ENCODE peak calls at places on chromosomes 4 and X, in nine cellular contexts. One of them, this sample, is unnamed.
A peak's percentile ranks its signal among the peaks of the same experiment; 100 is the strongest.

GRCh38 chr4:188295899-188296298 is 156.7 kb downstream of the TRIML1 start:
- DNase-seq in lung: no peak
- DNase-seq in brain microvascular endothelial cell: peak; percentile 80
- DNase-seq in iris pigment epithelial cell: peak; percentile 8
- DNase-seq in stimulated activated CD8-positive, alpha-beta memory T cell treated with anti-CD3 and anti-CD28 coated beads, Interleukin-7, amount 100 ng/mL, for 1 hour: no peak
- DNase-seq in astrocyte of the cerebellum: no peak
- DNase-seq in A673: peak; percentile 14
- DNase-seq in stimulated activated CD4-positive, alpha-beta T cell treated with anti-CD3 and anti-CD28 coated beads, Interleukin-1b, Interleukin-23, amount 100 ng/mL, for 48 hours: no peak
- DNase-seq in GM12892: no peak
- DNase-seq in this sample: no peak

GRCh38 chr4:4412661-4413372 is 25.9 kb downstream of the NSG1 start:
- DNase-seq in lung: no peak
- DNase-seq in brain microvascular endothelial cell: no peak
- DNase-seq in iris pigment epithelial cell: no peak
- DNase-seq in stimulated activated CD8-positive, alpha-beta memory T cell treated with anti-CD3 and anti-CD28 coated beads, Interleukin-7, amount 100 ng/mL, for 1 hour: no peak
- DNase-seq in astrocyte of the cerebellum: no peak
- DNase-seq in A673: no peak
- DNase-seq in stimulated activated CD4-positive, alpha-beta T cell treated with anti-CD3 and anti-CD28 coated beads, Interleukin-1b, Interleukin-23, amount 100 ng/mL, for 48 hours: no peak
- DNase-seq in GM12892: no peak
- DNase-seq in this sample: no peak

GRCh38 chrX:105221374-105221773 is 880 bp upstream of the TEX13A start:
- DNase-seq in lung: no peak
- DNase-seq in brain microvascular endothelial cell: no peak
- DNase-seq in iris pigment epithelial cell: no peak
- DNase-seq in stimulated activated CD8-positive, alpha-beta memory T cell treated with anti-CD3 and anti-CD28 coated beads, Interleukin-7, amount 100 ng/mL, for 1 hour: no peak
- DNase-seq in astrocyte of the cerebellum: no peak
- DNase-seq in A673: no peak
- DNase-seq in stimulated activated CD4-positive, alpha-beta T cell treated with anti-CD3 and anti-CD28 coated beads, Interleukin-1b, Interleukin-23, amount 100 ng/mL, for 48 hours: no peak
- DNase-seq in GM12892: no peak
- DNase-seq in this sample: no peak

GRCh38 chrX:130555341-130555740 is 153.6 kb downstream of the RBMX2 start:
- DNase-seq in lung: no peak
- DNase-seq in brain microvascular endothelial cell: no peak
- DNase-seq in iris pigment epithelial cell: no peak
- DNase-seq in stimulated activated CD8-positive, alpha-beta memory T cell treated with anti-CD3 and anti-CD28 coated beads, Interleukin-7, amount 100 ng/mL, for 1 hour: no peak
- DNase-seq in astrocyte of the cerebellum: no peak
- DNase-seq in A673: no peak
- DNase-seq in stimulated activated CD4-positive, alpha-beta T cell treated with anti-CD3 and anti-CD28 coated beads, Interleukin-1b, Interleukin-23, amount 100 ng/mL, for 48 hours: no peak
- DNase-seq in GM12892: no peak
- DNase-seq in this sample: no peak

GRCh38 chr4:3710451-3711182 is 55.6 kb upstream of the ADRA2C start:
- DNase-seq in lung: no peak
- DNase-seq in brain microvascular endothelial cell: no peak
- DNase-seq in iris pigment epithelial cell: no peak
- DNase-seq in stimulated activated CD8-positive, alpha-beta memory T cell treated with anti-CD3 and anti-CD28 coated beads, Interleukin-7, amount 100 ng/mL, for 1 hour: no peak
- DNase-seq in astrocyte of the cerebellum: no peak
- DNase-seq in A673: no peak
- DNase-seq in stimulated activated CD4-positive, alpha-beta T cell treated with anti-CD3 and anti-CD28 coated beads, Interleukin-1b, Interleukin-23, amount 100 ng/mL, for 48 hours: no peak
- DNase-seq in GM12892: no peak
- DNase-seq in this sample: no peak

GRCh38 chr4:105709081-105709450 is 482 bp downstream of the GSTCD start:
- DNase-seq in lung: no peak
- DNase-seq in brain microvascular endothelial cell: no peak
- DNase-seq in iris pigment epithelial cell: peak; percentile 11
- DNase-seq in stimulated activated CD8-positive, alpha-beta memory T cell treated with anti-CD3 and anti-CD28 coated beads, Interleukin-7, amount 100 ng/mL, for 1 hour: no peak
- DNase-seq in astrocyte of the cerebellum: no peak
- DNase-seq in A673: peak; percentile 45
- DNase-seq in stimulated activated CD4-positive, alpha-beta T cell treated with anti-CD3 and anti-CD28 coated beads, Interleukin-1b, Interleukin-23, amount 100 ng/mL, for 48 hours: no peak
- DNase-seq in GM12892: peak; percentile 11
- DNase-seq in this sample: no peak

GRCh38 chrX:114798902-114799301 is 215.0 kb downstream of the HTR2C start:
- DNase-seq in lung: no peak
- DNase-seq in brain microvascular endothelial cell: no peak
- DNase-seq in iris pigment epithelial cell: peak; percentile 41
- DNase-seq in stimulated activated CD8-positive, alpha-beta memory T cell treated with anti-CD3 and anti-CD28 coated beads, Interleukin-7, amount 100 ng/mL, for 1 hour: no peak
- DNase-seq in astrocyte of the cerebellum: no peak
- DNase-seq in A673: peak; percentile 0
- DNase-seq in stimulated activated CD4-positive, alpha-beta T cell treated with anti-CD3 and anti-CD28 coated beads, Interleukin-1b, Interleukin-23, amount 100 ng/mL, for 48 hours: no peak
- DNase-seq in GM12892: no peak
- DNase-seq in this sample: no peak

GRCh38 chrX:66022742-66023725 is 16.8 kb downstream of the VSIG4 start:
- DNase-seq in lung: no peak
- DNase-seq in brain microvascular endothelial cell: no peak
- DNase-seq in iris pigment epithelial cell: no peak
- DNase-seq in stimulated activated CD8-positive, alpha-beta memory T cell treated with anti-CD3 and anti-CD28 coated beads, Interleukin-7, amount 100 ng/mL, for 1 hour: no peak
- DNase-seq in astrocyte of the cerebellum: no peak
- DNase-seq in A673: peak; percentile 53
- DNase-seq in stimulated activated CD4-positive, alpha-beta T cell treated with anti-CD3 and anti-CD28 coated beads, Interleukin-1b, Interleukin-23, amount 100 ng/mL, for 48 hours: no peak
- DNase-seq in GM12892: no peak
- DNase-seq in this sample: no peak

GRCh38 chr4:13917010-13917409 is 289.5 kb upstream of the BOD1L1 start:
- DNase-seq in lung: no peak
- DNase-seq in brain microvascular endothelial cell: peak; percentile 53
- DNase-seq in iris pigment epithelial cell: peak; percentile 69
- DNase-seq in stimulated activated CD8-positive, alpha-beta memory T cell treated with anti-CD3 and anti-CD28 coated beads, Interleukin-7, amount 100 ng/mL, for 1 hour: no peak
- DNase-seq in astrocyte of the cerebellum: no peak
- DNase-seq in A673: no peak
- DNase-seq in stimulated activated CD4-positive, alpha-beta T cell treated with anti-CD3 and anti-CD28 coated beads, Interleukin-1b, Interleukin-23, amount 100 ng/mL, for 48 hours: no peak
- DNase-seq in GM12892: no peak
- DNase-seq in this sample: no peak

GRCh38 chrX:104707572-104707971 is 141.6 kb downstream of the IL1RAPL2 start:
- DNase-seq in lung: no peak
- DNase-seq in brain microvascular endothelial cell: no peak
- DNase-seq in iris pigment epithelial cell: no peak
- DNase-seq in stimulated activated CD8-positive, alpha-beta memory T cell treated with anti-CD3 and anti-CD28 coated beads, Interleukin-7, amount 100 ng/mL, for 1 hour: no peak
- DNase-seq in astrocyte of the cerebellum: no peak
- DNase-seq in A673: no peak
- DNase-seq in stimulated activated CD4-positive, alpha-beta T cell treated with anti-CD3 and anti-CD28 coated beads, Interleukin-1b, Interleukin-23, amount 100 ng/mL, for 48 hours: no peak
- DNase-seq in GM12892: no peak
- DNase-seq in this sample: no peak

GRCh38 chr4:6732441-6733357 is 16.7 kb downstream of the BLOC1S4 start:
- DNase-seq in lung: peak; percentile 48
- DNase-seq in brain microvascular endothelial cell: peak; percentile 85
- DNase-seq in iris pigment epithelial cell: peak; percentile 95
- DNase-seq in stimulated activated CD8-positive, alpha-beta memory T cell treated with anti-CD3 and anti-CD28 coated beads, Interleukin-7, amount 100 ng/mL, for 1 hour: no peak
- DNase-seq in astrocyte of the cerebellum: peak; percentile 74
- DNase-seq in A673: no peak
- DNase-seq in stimulated activated CD4-positive, alpha-beta T cell treated with anti-CD3 and anti-CD28 coated beads, Interleukin-1b, Interleukin-23, amount 100 ng/mL, for 48 hours: no peak
- DNase-seq in GM12892: no peak
- DNase-seq in this sample: no peak